ENCODE peak calls at places on chromosomes 11 and 22, in six cellular contexts. R is colonic mucosa, F is GM23248, Q is mucosa of descending colon, T is upper lobe of left lung, S is left ventricle myocardium inferior. H is an unnamed sample.

GRCh38 chr11:2802389-2803185 is 83.0 kb downstream of the CDKN1C start:
- DNase-seq in T (no peak), Q (peak; percentile 11), S (peak; percentile 13), F (no peak), R (peak; percentile 15), H (no peak)

GRCh38 chr11:2462092-2462985 is 17.5 kb downstream of the KCNQ1 start:
- DNase-seq in T (no peak), S (no peak), F (no peak), R (no peak), Q (no peak), H (peak; percentile 60)

GRCh38 chr11:12386745-12387144 is 9.4 kb downstream of the PARVA start:
- DNase-seq in S (no peak), Q (no peak), F (no peak), R (no peak), T (no peak), H (no peak)

GRCh38 chr11:132334769-132335280 is 964.4 kb downstream of the NTM start:
- DNase-seq in R (no peak), F (no peak), Q (no peak), T (no peak), S (no peak), H (no peak)

GRCh38 chr11:21704539-21704938 is 488.3 kb upstream of the ANO5 start:
- DNase-seq in T (no peak), F (no peak), S (no peak), Q (no peak), R (no peak), H (no peak)

GRCh38 chr11:31557991-31558390 is 48.4 kb downstream of the ELP4 start:
- DNase-seq in Q (no peak), T (no peak), F (no peak), R (no peak), S (no peak), H (no peak)

GRCh38 chr11:9330387-9331384 is 16.3 kb upstream of the TMEM41B start:
- DNase-seq in R (no peak), F (peak; percentile 94), Q (no peak), T (no peak), S (no peak), H (no peak)

GRCh38 chr11:72782081-72782920 is 11.5 kb downstream of the STARD10 start:
- DNase-seq in S (no peak), F (no peak), T (no peak), Q (peak; percentile 79), R (peak; percentile 86), H (peak; percentile 78)

GRCh38 chr11:119065369-119065768 is 2.2 kb upstream of the VPS11 start:
- DNase-seq in Q (no peak), T (no peak), S (no peak), F (peak; percentile 65), R (no peak), H (peak; percentile 58)

GRCh38 chr11:120254788-120255518 is 15.0 kb downstream of the POU2F3 start:
- DNase-seq in T (peak; percentile 35), Q (no peak), S (no peak), R (no peak), F (no peak), H (no peak)

GRCh38 chr11:117915672-117916235 is 13.4 kb downstream of the TMPRSS13 start:
- DNase-seq in Q (no peak), S (no peak), F (no peak), T (no peak), R (no peak), H (no peak)

GRCh38 chr11:7563269-7563668 is 49.5 kb downstream of the PPFIBP2 start:
- DNase-seq in F (no peak), S (no peak), T (no peak), R (no peak), Q (no peak), H (no peak)

GRCh38 chr22:38881464-38881871 is 9.5 kb upstream of the CBX6 start:
- DNase-seq in F (peak; percentile 91), Q (no peak), T (no peak), R (peak; percentile 46), S (no peak), H (no peak)

GRCh38 chr11:73184953-73185671 is 33.0 kb upstream of the P2RY2 start:
- DNase-seq in R (peak; percentile 82), Q (peak; percentile 85), S (peak; percentile 68), T (no peak), F (peak; percentile 88), H (peak; percentile 77)

GRCh38 chr22:37021710-37022482 is 2.4 kb downstream of the MPST start:
- DNase-seq in Q (peak; percentile 60), R (no peak), F (peak; percentile 64), T (no peak), S (peak; percentile 32), H (peak; percentile 59)

GRCh38 chr22:25125693-25126357 is 73.8 kb upstream of the CRYBB3 start:
- DNase-seq in Q (no peak), F (no peak), R (no peak), S (no peak), T (no peak), H (no peak)

GRCh38 chr11:37630866-37631265 is 1032.8 kb upstream of the RAG2 start:
- DNase-seq in T (no peak), S (no peak), F (no peak), Q (no peak), R (no peak), H (no peak)

GRCh38 chr11:62548545-62549335 is 2.1 kb upstream of the AHNAK start:
- DNase-seq in F (no peak), T (no peak), R (peak; percentile 85), S (peak; percentile 29), Q (peak; percentile 67), H (peak; percentile 51)
- H3K4me1 ChIP-seq in F (peaks cover 23% of the 10 kb centered on the region), T (peaks cover 75% of the 10 kb centered on the region), R (peaks cover 38% of the 10 kb centered on the region), S (peaks cover 98% of the 10 kb centered on the region), Q (peaks cover 63% of the 10 kb centered on the region), H (peaks cover 16% of the 10 kb centered on the region)

GRCh38 chr11:13391217-13391616 is 71.8 kb downstream of the BTBD10 start:
- DNase-seq in S (no peak), F (no peak), R (peak; percentile 35), Q (no peak), T (no peak), H (peak; percentile 15)
- H3K4me1 ChIP-seq in S (no peaks in the 10 kb centered on the region), F (no peaks in the 10 kb centered on the region), R (no peaks in the 10 kb centered on the region), Q (peaks cover 22% of the 10 kb centered on the region), T (no peaks in the 10 kb centered on the region), H (no peaks in the 10 kb centered on the region)

GRCh38 chr11:67051945-67052488 is 4.6 kb upstream of the RHOD start:
- DNase-seq in Q (no peak), R (no peak), F (no peak), S (no peak), T (no peak), H (no peak)
- H3K4me1 ChIP-seq in Q (peaks cover 17% of the 10 kb centered on the region), R (peaks cover 6% of the 10 kb centered on the region), F (peaks cover 20% of the 10 kb centered on the region), S (peaks cover 32% of the 10 kb centered on the region), T (peaks cover 19% of the 10 kb centered on the region), H (peaks cover 7% of the 10 kb centered on the region)

GRCh38 chr22:31613904-31614296 is 48.1 kb downstream of the PISD start:
- DNase-seq in F (no peak), S (no peak), T (no peak), Q (no peak), R (no peak), H (no peak)

GRCh38 chr22:31614781-31615480 is 47.1 kb downstream of the PISD start:
- DNase-seq in F (no peak), Q (no peak), S (no peak), T (peak; percentile 79), R (no peak), H (no peak)

GRCh38 chr22:31615481-31615840 is 46.6 kb downstream of the PISD start:
- DNase-seq in T (no peak), F (no peak), R (no peak), S (no peak), Q (no peak), H (no peak)

GRCh38 chr22:31612891-31613285 is 49.1 kb downstream of the PISD start:
- DNase-seq in Q (no peak), F (no peak), T (peak; percentile 53), R (no peak), S (no peak), H (no peak)

GRCh38 chr22:31613286-31613903 is 48.6 kb downstream of the PISD start:
- DNase-seq in F (no peak), Q (peak; percentile 30), R (no peak), T (peak; percentile 74), S (no peak), H (peak; percentile 54)
- H3K4me1 ChIP-seq in F (no peaks in the 10 kb centered on the region), Q (peaks cover 6% of the 10 kb centered on the region), R (peaks cover 8% of the 10 kb centered on the region), T (peaks cover 16% of the 10 kb centered on the region), S (peaks cover 37% of the 10 kb centered on the region), H (peaks cover 8% of the 10 kb centered on the region)

GRCh38 chr11:16997624-16998023 is 16.6 kb downstream of the PLEKHA7 start:
- DNase-seq in Q (peak; percentile 76), R (peak; percentile 85), F (no peak), T (no peak), S (peak; percentile 30), H (peak; percentile 97)
- H3K4me1 ChIP-seq in Q (peaks cover 37% of the 10 kb centered on the region), R (peaks cover 4% of the 10 kb centered on the region), F (no peaks in the 10 kb centered on the region), T (peaks cover 34% of the 10 kb centered on the region), S (peaks cover 35% of the 10 kb centered on the region), H (peaks cover 6% of the 10 kb centered on the region)